ENCODE peak calls at places on chromosomes 11 and 22, in eight cellular contexts. A, S, J, L, U, N, V and Y are unnamed samples.

GRCh38 chr22:39369186-39369585 is 19.4 kb downstream of the SYNGR1 start:
- DNase-seq in A (no peak), N (no peak), J (no peak), L (no peak), U (no peak), V (no peak), S (no peak), Y (no peak)

GRCh38 chr11:62487698-62488551 is 58.7 kb downstream of the AHNAK start:
- DNase-seq in L (no peak), N (no peak), S (no peak), A (no peak), V (peak), U (no peak), J (no peak), Y (no peak)

GRCh38 chr11:75445315-75445953 is 12.4 kb upstream of the KLHL35 start:
- DNase-seq in S (peak), N (no peak), V (peak), U (peak), L (peak), J (peak), A (peak), Y (peak)

GRCh38 chr11:74417860-74418508 is 19.8 kb upstream of the PGM2L1 start:
- DNase-seq in S (no peak), L (no peak), U (no peak), A (no peak), J (no peak), V (no peak), N (no peak), Y (no peak)

GRCh38 chr22:49321477-49322055 is 506.1 kb downstream of the BRD1 start:
- DNase-seq in V (no peak), L (no peak), N (no peak), A (peak), S (no peak), J (no peak), U (no peak), Y (no peak)

GRCh38 chr11:6323291-6323905 is 3.1 kb upstream of the CAVIN3 start:
- DNase-seq in V (no peak), U (no peak), N (no peak), S (no peak), J (no peak), L (no peak), A (no peak), Y (no peak)

GRCh38 chr11:69617682-69618081 is 23.3 kb upstream of the CCND1 start:
- DNase-seq in J (no peak), N (no peak), A (no peak), U (no peak), V (no peak), S (no peak), L (no peak), Y (no peak)

GRCh38 chr11:1629326-1630185 is at the start of gene KRTAP5-5:
- DNase-seq in V (no peak), L (no peak), A (no peak), N (no peak), U (no peak), S (no peak), J (no peak), Y (no peak)

GRCh38 chr11:783581-784015 is 6.3 kb downstream of the CEND1 start:
- DNase-seq in N (peak), L (peak), S (peak), V (peak), U (peak), A (no peak), J (no peak), Y (peak)

GRCh38 chr11:79461144-79461543 is 20.3 kb upstream of the TENM4 start:
- DNase-seq in N (no peak), U (peak), J (no peak), V (peak), A (no peak), L (no peak), S (peak), Y (no peak)

GRCh38 chr22:49958961-49959781 is 1.4 kb upstream of the PIM3 start:
- DNase-seq in A (no peak), N (no peak), U (no peak), L (no peak), S (peak), V (no peak), J (no peak), Y (no peak)

GRCh38 chr22:23101524-23101923 is 31.2 kb downstream of the GNAZ start:
- DNase-seq in S (no peak), V (no peak), L (no peak), A (no peak), U (no peak), N (no peak), J (no peak), Y (no peak)

GRCh38 chr22:19218541-19219233 is 40.2 kb upstream of the SLC25A1 start:
- DNase-seq in J (no peak), S (no peak), L (no peak), U (no peak), N (no peak), V (no peak), A (no peak), Y (no peak)

GRCh38 chr11:122735031-122735430 is 79.5 kb downstream of the UBASH3B start:
- DNase-seq in N (no peak), J (no peak), V (peak), U (no peak), S (no peak), A (no peak), L (no peak), Y (no peak)

GRCh38 chr11:8650401-8650990 is 32.0 kb downstream of the TRIM66 start:
- DNase-seq in L (no peak), U (no peak), N (no peak), S (no peak), V (peak), A (no peak), J (no peak), Y (no peak)

GRCh38 chr11:131889146-131889577 is 518.7 kb downstream of the NTM start:
- DNase-seq in L (no peak), U (peak), S (no peak), A (no peak), N (peak), J (no peak), V (peak), Y (no peak)

GRCh38 chr11:3188496-3189192 is 23.5 kb upstream of the OSBPL5 start:
- DNase-seq in A (no peak), N (no peak), L (no peak), J (no peak), U (no peak), V (no peak), S (no peak), Y (no peak)

GRCh38 chr11:68335693-68336092 is 23.3 kb downstream of the LRP5 start:
- DNase-seq in S (no peak), U (no peak), A (no peak), J (no peak), N (no peak), V (no peak), L (no peak), Y (no peak)

GRCh38 chr22:26553056-26553752 is 36.7 kb downstream of the TPST2 start:
- DNase-seq in J (peak), L (no peak), A (no peak), V (peak), S (no peak), U (peak), N (peak), Y (no peak)

GRCh38 chr11:61353109-61354067 is 8.3 kb downstream of the CYB561A3 start:
- DNase-seq in L (no peak), U (no peak), N (no peak), V (no peak), J (no peak), A (no peak), S (no peak), Y (no peak)

GRCh38 chr11:64358907-64359711 is at the start of gene RPS6KA4:
- DNase-seq in U (peak), L (no peak), J (peak), A (no peak), S (peak), N (no peak), V (peak), Y (peak)

GRCh38 chr11:12585861-12586260 is 88.4 kb upstream of the TEAD1 start:
- DNase-seq in U (no peak), L (no peak), A (no peak), V (peak), S (no peak), J (no peak), N (no peak), Y (no peak)

GRCh38 chr22:45469573-45470383 is 32.9 kb upstream of the FBLN1 start:
- DNase-seq in U (no peak), S (no peak), L (no peak), A (no peak), J (no peak), V (peak), N (peak), Y (no peak)

GRCh38 chr11:9716275-9717039 is 52.6 kb downstream of the SWAP70 start:
- DNase-seq in V (peak), S (no peak), N (no peak), A (no peak), L (no peak), U (peak), J (no peak), Y (no peak)

GRCh38 chr11:35529971-35530495 is 4.6 kb upstream of the PAMR1 start:
- DNase-seq in N (peak), S (peak), A (no peak), J (no peak), V (peak), U (peak), L (no peak), Y (no peak)

GRCh38 chr11:31340903-31341572 is 28.5 kb downstream of the DCDC1 start:
- DNase-seq in L (no peak), S (peak), U (peak), N (no peak), A (no peak), J (peak), V (peak), Y (no peak)

GRCh38 chr11:75475767-75476650 is 43.0 kb upstream of the KLHL35 start:
- DNase-seq in A (peak), J (no peak), V (peak), L (no peak), U (no peak), N (no peak), S (no peak), Y (no peak)

GRCh38 chr11:47551086-47551485 is 1.8 kb downstream of the CELF1 start:
- DNase-seq in S (no peak), V (peak), J (peak), L (no peak), A (no peak), U (no peak), N (no peak), Y (no peak)
- TF ChIP-seq CTCF in S (peak), V (peak), J (no peak), L (no peak), A (no peak), U (peak), N (peak), Y (peak)

DNA sequence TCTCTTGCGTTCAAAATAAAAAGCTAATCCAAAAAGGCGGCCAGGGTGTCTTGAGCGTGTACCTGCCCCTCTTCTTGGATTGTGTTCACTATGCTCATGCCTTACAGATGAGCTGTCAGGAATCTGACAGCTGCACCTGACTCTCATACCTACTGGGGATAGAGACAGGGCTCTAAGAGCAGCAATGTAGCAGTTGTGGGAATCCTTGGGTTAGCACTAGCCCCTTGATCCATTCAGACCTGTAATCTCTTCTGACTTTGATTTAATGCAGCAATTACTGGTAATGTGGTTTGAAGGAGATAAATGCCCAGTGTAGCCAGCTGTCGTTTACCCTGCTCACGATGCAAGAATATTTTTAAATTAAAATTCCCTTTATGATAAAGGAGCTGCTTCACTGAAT is 145.8 kb downstream of the APOL5 start:
- DNase-seq in V (no peak), S (peak), J (no peak), U (no peak), L (no peak), N (no peak), A (no peak), Y (no peak)
- TF ChIP-seq CTCF in V (no peak), S (no peak), J (no peak), U (no peak), L (no peak), N (no peak), A (no peak), Y (no peak)

GRCh38 chr11:66283461-66284105 is 5.4 kb downstream of the YIF1A start:
- DNase-seq in V (no peak), A (no peak), J (no peak), U (no peak), L (no peak), S (no peak), N (no peak), Y (no peak)
- TF ChIP-seq CTCF in V (no peak), A (no peak), J (no peak), U (no peak), L (no peak), S (no peak), N (no peak), Y (no peak)

DNA sequence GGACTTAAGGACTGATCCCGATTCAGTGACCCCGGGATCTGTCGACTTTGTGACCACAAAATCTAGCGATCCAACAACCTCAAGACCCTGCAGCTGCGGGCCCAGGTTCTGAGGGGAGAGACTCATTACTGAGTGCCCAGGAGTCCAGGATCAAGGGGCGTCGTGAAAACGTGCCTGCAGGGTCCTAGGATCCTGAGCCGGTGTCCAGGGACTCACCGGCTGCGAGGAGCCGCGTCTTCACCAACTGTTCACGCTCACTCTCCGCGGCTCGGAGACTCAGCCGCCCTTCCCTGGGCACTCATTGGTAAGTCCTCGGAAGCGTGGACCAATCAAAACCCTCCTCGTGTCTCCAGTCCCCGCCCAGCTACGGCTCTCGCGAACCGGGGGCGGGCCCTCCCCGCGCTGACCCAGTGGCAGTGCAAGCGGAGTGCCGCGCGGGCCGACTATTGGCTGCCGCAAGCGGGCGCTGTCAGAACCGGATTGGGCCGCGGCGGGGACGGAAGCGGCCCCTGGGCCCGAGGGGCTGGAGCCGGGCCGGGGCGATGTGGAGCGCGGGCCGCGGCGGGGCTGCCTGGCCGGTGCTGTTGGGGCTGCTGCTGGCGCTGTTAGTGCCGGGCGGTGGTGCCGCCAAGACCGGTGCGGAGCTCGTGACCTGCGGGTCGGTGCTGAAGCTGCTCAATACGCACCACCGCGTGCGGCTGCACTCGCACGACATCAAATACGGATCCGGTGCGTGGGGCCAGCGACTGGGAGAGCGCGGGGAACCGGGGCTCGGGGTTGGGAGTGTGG is at the start of gene SDF2L1:
- DNase-seq in L (peak), J (peak), A (peak), N (peak), U (peak), V (peak), S (peak), Y (peak)
- TF ChIP-seq CTCF in L (peak), J (no peak), A (no peak), N (no peak), U (no peak), V (no peak), S (no peak), Y (no peak)

DNA sequence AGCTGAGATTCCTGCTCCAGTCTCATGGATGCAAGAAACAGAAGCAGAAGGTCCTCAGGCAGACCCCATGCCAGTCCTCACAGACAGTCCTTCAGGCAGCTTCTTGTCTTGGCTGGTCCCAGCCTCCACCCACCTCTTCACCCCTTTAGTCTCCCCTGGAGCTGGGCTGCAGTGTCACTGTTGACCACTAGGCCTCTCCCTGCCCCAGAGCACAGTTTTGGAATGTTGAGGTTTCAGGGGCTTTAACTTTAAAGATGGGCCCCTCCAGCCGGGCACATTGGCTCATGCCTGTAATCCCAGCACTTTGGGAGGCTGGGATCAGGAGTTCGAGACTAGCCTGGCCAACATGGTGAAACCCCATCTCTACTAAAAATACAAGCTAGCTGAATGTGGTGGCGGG is 39.5 kb upstream of the GCAT start:
- DNase-seq in S (no peak), L (no peak), V (no peak), A (no peak), N (no peak), J (no peak), U (no peak), Y (no peak)
- TF ChIP-seq CTCF in S (peak), L (peak), V (peak), A (no peak), N (peak), J (no peak), U (peak), Y (no peak)

DNA sequence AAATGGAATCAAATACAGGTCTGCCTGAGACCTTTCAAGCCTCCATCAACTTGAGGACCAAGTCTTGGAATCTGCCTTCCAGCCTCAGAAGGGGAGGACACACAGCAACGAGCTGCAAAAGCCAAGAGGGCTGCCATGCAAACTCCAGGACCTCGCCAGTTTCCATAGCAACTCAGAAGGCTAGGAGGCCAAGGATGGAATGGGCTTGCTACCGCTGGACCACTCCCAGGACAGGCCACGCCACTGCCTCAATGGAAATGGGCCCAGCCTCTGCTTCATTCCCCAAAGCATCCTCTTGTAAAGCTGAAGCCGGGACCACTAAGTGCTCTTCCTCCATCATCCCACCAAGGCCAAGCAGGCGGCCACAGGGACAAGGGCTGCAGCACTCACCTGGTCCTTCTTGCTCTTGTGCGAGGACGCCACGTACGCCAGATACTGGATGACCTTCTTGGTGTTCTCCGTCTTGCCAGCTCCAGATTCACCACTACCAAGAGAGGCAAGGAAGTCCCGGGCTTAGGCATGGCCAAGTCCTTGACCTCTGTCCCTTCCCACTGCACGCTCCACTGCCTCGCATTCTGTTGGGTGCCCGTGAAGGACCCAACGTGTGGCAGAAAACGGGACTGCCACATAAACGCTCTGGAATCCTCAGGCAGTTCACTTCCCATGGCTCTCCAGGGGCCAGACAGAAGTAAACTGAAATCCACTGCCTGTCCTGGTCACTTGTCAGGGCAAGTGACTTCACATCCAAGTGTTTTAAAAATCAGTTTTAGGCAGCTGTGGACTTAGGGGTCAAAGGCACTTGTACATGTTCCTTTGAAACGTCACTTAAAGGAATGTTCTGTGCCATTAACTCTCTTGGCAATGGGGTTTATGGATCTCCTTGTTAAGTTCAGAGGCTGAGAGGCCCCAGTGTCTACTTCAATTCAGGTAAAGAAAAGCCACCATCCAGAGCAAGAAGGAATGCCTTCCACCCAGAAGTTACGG is 61.3 kb downstream of the MYH9 start:
- DNase-seq in V (no peak), J (no peak), S (no peak), L (no peak), N (no peak), U (no peak), A (no peak), Y (no peak)
- TF ChIP-seq CTCF in V (no peak), J (no peak), S (no peak), L (no peak), N (no peak), U (no peak), A (no peak), Y (no peak)

GRCh38 chr11:11157201-11157600 is 195.8 kb downstream of the CSNK2A3 start:
- DNase-seq in V (peak), S (peak), J (peak), L (no peak), A (no peak), N (no peak), U (peak), Y (no peak)
- TF ChIP-seq CTCF in V (peak), S (peak), J (peak), L (peak), A (no peak), N (peak), U (peak), Y (peak)